ENCODE peak calls at places on chromosomes 3 and 15, in nine cellular contexts. D is NCI-H2081 treated with DMSO at 0.1 percent for 48 hours, Y is AML-193, H is psoas muscle, P is left lobe of liver, J is B cell, B is H7, K is upper lobe of right lung, A is GM20000. M is an unnamed sample.

GRCh38 chr15:50945725-50946124 is 37.2 kb downstream of the AP4E1 start:
- DNase-seq in D (no peak), Y (no peak), H (no peak), P (no peak), J (no peak), B (no peak), K (no peak), A (no peak), M (no peak)

GRCh38 chr3:73081140-73081539 is 19.7 kb downstream of the EBLN2 start:
- DNase-seq in D (no peak), Y (no peak), H (no peak), P (no peak), J (no peak), B (no peak), K (no peak), A (no peak), M (no peak)

GRCh38 chr3:134481166-134481565 is 4.6 kb downstream of the ANAPC13 start:
- DNase-seq in D (no peak), Y (peak), H (no peak), P (no peak), J (no peak), B (no peak), K (no peak), A (no peak), M (no peak)

GRCh38 chr3:40597441-40597840 is 72.7 kb downstream of the ZNF621 start:
- DNase-seq in D (no peak), Y (no peak), H (no peak), P (no peak), J (no peak), B (no peak), K (no peak), A (no peak), M (peak)

GRCh38 chr3:123765475-123766166 is 118.5 kb downstream of the MYLK start:
- DNase-seq in D (no peak), Y (no peak), H (no peak), P (no peak), J (no peak), B (no peak), K (no peak), A (no peak), M (no peak)

GRCh38 chr3:138338816-138339215 is 9.2 kb upstream of the NME9 start:
- DNase-seq in D (no peak), Y (no peak), H (peak), P (no peak), J (no peak), B (no peak), K (no peak), A (no peak), M (no peak)

GRCh38 chr15:64187396-64188191 is 24.8 kb upstream of the PPIB start:
- DNase-seq in D (no peak), Y (no peak), H (no peak), P (no peak), J (no peak), B (no peak), K (no peak), A (no peak), M (no peak)

GRCh38 chr3:58078610-58079009 is 70.4 kb downstream of the FLNB start:
- DNase-seq in D (no peak), Y (no peak), H (no peak), P (no peak), J (no peak), B (no peak), K (no peak), A (no peak), M (no peak)

GRCh38 chr3:138862924-138863775 is 28.4 kb upstream of the PIK3CB start:
- DNase-seq in D (no peak), Y (peak), H (no peak), P (peak), J (no peak), B (peak), K (no peak), A (no peak), M (peak)

GRCh38 chr3:22685598-22685997 is 517.5 kb upstream of the UBE2E2 start:
- DNase-seq in D (no peak), Y (no peak), H (no peak), P (no peak), J (no peak), B (peak), K (no peak), A (no peak), M (peak)

GRCh38 chr15:88258021-88258641 is 1.6 kb upstream of the NTRK3 start:
- DNase-seq in D (no peak), Y (no peak), H (no peak), P (no peak), J (no peak), B (peak), K (peak), A (no peak), M (no peak)

GRCh38 chr3:61570813-61571212 is 9.4 kb downstream of the PTPRG start:
- DNase-seq in D (no peak), Y (no peak), H (no peak), P (no peak), J (no peak), B (no peak), K (no peak), A (no peak), M (no peak)

GRCh38 chr3:178367817-178368617 is 168.2 kb upstream of the KCNMB2 start:
- DNase-seq in D (peak), Y (no peak), H (no peak), P (no peak), J (no peak), B (no peak), K (no peak), A (no peak), M (no peak)

GRCh38 chr3:39154323-39155021 is 1.1 kb upstream of the CSRNP1 start:
- DNase-seq in D (no peak), Y (no peak), H (peak), P (peak), J (no peak), B (peak), K (no peak), A (no peak), M (no peak)

GRCh38 chr3:13462125-13462629 is 17.9 kb upstream of the HDAC11 start:
- DNase-seq in D (no peak), Y (no peak), H (no peak), P (no peak), J (no peak), B (no peak), K (no peak), A (no peak), M (no peak)